ENCODE peak calls at places on chromosomes 11 and 22, in ten cellular contexts. S is PC-9, M is endodermal cell, P is breast epithelium, Y is neural progenitor cell, R is left ventricle myocardium inferior, O is heart left ventricle, U is cardiac muscle cell, J is lower lobe of right lung, F is body of pancreas. B is an unnamed sample.
A peak's percentile ranks its signal among the peaks of the same experiment; 100 is the strongest.

GRCh38 chr11:47923667-47924066 is 56.7 kb upstream of the PTPRJ start:
- DNase-seq in U (peak; percentile 57), S (no peak), O (peak; percentile 49), R (peak; percentile 40), F (peak; percentile 59), M (no peak), Y (no peak), J (peak; percentile 41), P (no peak), B (no peak)

GRCh38 chr11:3156661-3157311 is 8.3 kb downstream of the OSBPL5 start:
- DNase-seq in M (no peak), P (no peak), S (no peak), F (no peak), Y (no peak), R (peak; percentile 13), O (no peak), J (peak; percentile 53), U (no peak), B (no peak)

GRCh38 chr11:118886681-118887111 is 3.0 kb downstream of the CXCR5 start:
- DNase-seq in P (no peak), J (no peak), R (no peak), U (no peak), Y (no peak), S (no peak), F (no peak), O (no peak), M (no peak), B (no peak)

GRCh38 chr11:46898396-46899095 is 19.8 kb downstream of the LRP4 start:
- DNase-seq in U (no peak), J (no peak), O (no peak), F (no peak), S (peak; percentile 85), P (peak; percentile 67), R (no peak), Y (no peak), M (peak; percentile 34), B (no peak)

GRCh38 chr22:46614070-46614931 is 5.9 kb upstream of the GRAMD4 start:
- DNase-seq in O (no peak), S (no peak), F (no peak), P (no peak), J (peak; percentile 62), M (no peak), R (no peak), U (no peak), Y (no peak), B (peak; percentile 18)

GRCh38 chr11:27370374-27370773 is 7.4 kb upstream of the CCDC34 start:
- DNase-seq in R (no peak), M (peak; percentile 63), U (no peak), F (no peak), J (no peak), P (no peak), O (no peak), Y (no peak), S (no peak), B (no peak)

GRCh38 chr11:61725632-61726280 is 26.7 kb upstream of the MYRF start:
- DNase-seq in Y (no peak), O (no peak), P (no peak), R (no peak), S (no peak), U (peak; percentile 18), M (no peak), F (no peak), J (no peak), B (no peak)

GRCh38 chr22:32517488-32517887 is 42.9 kb downstream of the FBXO7 start:
- DNase-seq in R (no peak), J (no peak), O (no peak), P (no peak), F (no peak), Y (no peak), S (no peak), M (no peak), U (no peak), B (no peak)

GRCh38 chr11:2797181-2797711 is 88.3 kb downstream of the CDKN1C start:
- DNase-seq in O (peak; percentile 12), J (peak; percentile 40), F (peak; percentile 1), S (no peak), P (no peak), Y (no peak), R (peak; percentile 7), M (peak; percentile 45), U (no peak), B (no peak)

GRCh38 chr11:62725686-62726085 is 1.6 kb downstream of the HNRNPUL2 start:
- DNase-seq in J (no peak), S (no peak), Y (no peak), O (no peak), R (no peak), F (no peak), M (no peak), U (no peak), P (no peak), B (no peak)

GRCh38 chr11:97938789-97939188 is 1082.0 kb upstream of the CNTN5 start:
- DNase-seq in J (no peak), F (no peak), S (no peak), M (no peak), O (no peak), P (no peak), R (no peak), U (no peak), Y (peak; percentile 18), B (no peak)

GRCh38 chr11:36037031-36037430 is 93.2 kb downstream of the LDLRAD3 start:
- DNase-seq in J (no peak), P (peak; percentile 37), F (peak; percentile 92), O (no peak), R (peak; percentile 32), U (peak; percentile 70), S (no peak), M (no peak), Y (no peak), B (no peak)

GRCh38 chr11:819943-820649 is 1.4 kb downstream of the PNPLA2 start:
- DNase-seq in Y (peak; percentile 82), S (peak; percentile 81), O (peak; percentile 90), M (peak; percentile 94), U (peak; percentile 72), F (peak; percentile 98), R (peak; percentile 90), J (peak; percentile 97), P (peak; percentile 91), B (peak; percentile 97)

GRCh38 chr11:821513-822371 is 3.0 kb downstream of the PNPLA2 start:
- DNase-seq in S (peak; percentile 30), U (no peak), O (no peak), Y (no peak), M (no peak), P (no peak), F (peak; percentile 69), J (peak; percentile 85), R (no peak), B (no peak)

GRCh38 chr11:820655-821512 is 2.2 kb downstream of the PNPLA2 start:
- DNase-seq in U (peak; percentile 60), J (peak; percentile 88), F (peak; percentile 96), Y (no peak), R (peak; percentile 82), P (peak; percentile 85), S (peak; percentile 81), M (no peak), O (peak; percentile 83), B (peak; percentile 67)

GRCh38 chr11:818396-819128 is at the start of gene PNPLA2:
- DNase-seq in Y (no peak), R (no peak), F (peak; percentile 78), J (no peak), O (no peak), P (peak; percentile 81), S (peak; percentile 79), M (no peak), U (peak; percentile 78), B (peak; percentile 77)

DNA sequence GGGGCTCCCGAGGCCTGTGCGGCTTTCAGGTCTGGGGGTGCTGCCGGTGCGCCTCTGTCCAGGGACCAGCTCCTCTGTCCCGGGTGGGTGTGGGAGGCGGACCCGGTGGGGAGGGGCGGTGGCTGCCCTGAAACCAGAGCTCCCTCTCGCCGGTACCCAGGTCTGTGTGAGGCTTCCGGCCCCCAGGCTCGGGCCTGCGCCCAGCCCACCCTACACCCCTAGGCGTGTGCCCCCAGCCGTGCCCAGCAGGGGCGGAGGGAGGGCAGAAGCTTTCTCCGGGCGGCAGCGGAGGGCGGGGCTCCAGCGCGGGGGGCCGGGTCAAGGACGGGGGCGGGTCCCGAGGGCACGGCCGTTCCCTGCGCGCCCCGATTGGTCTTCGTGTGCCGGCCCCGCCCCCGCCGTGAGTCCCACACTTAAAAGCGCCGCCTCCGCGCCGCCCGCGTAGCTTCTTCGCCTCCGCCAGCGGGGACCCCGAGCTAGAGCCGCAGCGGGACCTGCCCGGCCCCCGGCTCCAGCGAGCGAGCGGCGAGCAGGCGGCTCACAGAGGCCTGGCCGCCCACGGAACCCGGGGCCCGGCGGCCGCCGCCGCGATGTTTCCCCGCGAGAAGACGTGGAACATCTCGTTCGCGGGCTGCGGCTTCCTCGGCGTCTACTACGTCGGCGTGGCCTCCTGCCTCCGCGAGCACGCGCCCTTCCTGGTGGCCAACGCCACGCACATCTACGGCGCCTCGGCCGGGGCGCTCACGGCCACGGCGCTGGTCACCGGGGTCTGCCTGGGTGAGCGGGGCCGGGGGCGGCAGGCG is 616 bp downstream of the PNPLA2 start:
- DNase-seq in U (peak; percentile 91), R (peak; percentile 95), P (peak; percentile 90), O (peak; percentile 96), S (peak; percentile 65), M (peak; percentile 96), F (peak; percentile 94), Y (peak; percentile 98), J (peak; percentile 95), B (peak; percentile 95)
- TF ChIP-seq CTCF in U (no peak), R (peak; percentile 41), P (peak; percentile 25), O (no peak), S (no peak), M (no peak), F (no peak), Y (no peak), J (peak; percentile 6), B (peak; percentile 10)

GRCh38 chr11:130737041-130737830 is 179.0 kb downstream of the SNX19 start:
- DNase-seq in R (no peak), F (no peak), P (no peak), O (no peak), M (peak; percentile 41), J (no peak), S (peak; percentile 21), U (no peak), Y (no peak), B (no peak)
- H3K9me3 ChIP-seq in R (peaks cover 43% of the 10 kb centered on the region), F (no peaks in the 10 kb centered on the region), P (peaks cover 5% of the 10 kb centered on the region), O (no peaks in the 10 kb centered on the region), M (peaks cover 18% of the 10 kb centered on the region), J (peaks cover 20% of the 10 kb centered on the region), S (peaks cover 19% of the 10 kb centered on the region), U (no peaks in the 10 kb centered on the region), Y (peaks cover 6% of the 10 kb centered on the region), B (peaks cover 16% of the 10 kb centered on the region)

DNA sequence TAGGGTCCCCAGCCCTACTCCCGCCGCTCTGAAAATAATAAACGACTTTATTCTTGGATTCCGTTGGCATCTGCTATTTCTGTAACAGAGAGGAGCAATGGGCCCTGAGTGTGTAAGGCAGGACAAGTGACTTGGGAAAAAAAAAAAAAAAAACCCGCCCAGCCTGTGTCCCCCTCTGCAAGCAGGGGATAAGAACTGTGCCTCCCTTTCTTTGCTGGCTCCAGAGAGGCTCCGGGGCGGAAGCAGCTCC is 464 bp upstream of the DNAJC4 start:
- DNase-seq in Y (no peak), P (no peak), M (no peak), R (no peak), O (no peak), J (no peak), U (no peak), F (no peak), S (no peak), B (no peak)
- H3K4me1 ChIP-seq in Y (peaks cover 20% of the 10 kb centered on the region), P (peaks cover 12% of the 10 kb centered on the region), M (peaks cover 4% of the 10 kb centered on the region), R (peaks cover 87% of the 10 kb centered on the region), O (peaks cover 73% of the 10 kb centered on the region), J (peaks cover 67% of the 10 kb centered on the region), U (peaks cover 24% of the 10 kb centered on the region), F (peaks cover 74% of the 10 kb centered on the region), S (peaks cover 32% of the 10 kb centered on the region), B (peaks cover 43% of the 10 kb centered on the region)

DNA sequence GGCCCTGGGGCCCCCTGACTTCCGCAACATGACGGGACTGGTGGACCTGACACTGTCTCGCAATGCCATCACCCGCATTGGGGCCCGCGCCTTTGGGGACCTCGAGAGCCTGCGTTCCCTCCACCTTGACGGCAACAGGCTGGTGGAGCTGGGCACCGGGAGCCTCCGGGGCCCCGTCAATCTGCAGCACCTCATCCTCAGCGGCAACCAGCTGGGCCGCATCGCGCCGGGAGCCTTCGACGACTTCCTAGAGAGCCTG is 992 bp downstream of the LRFN4 start:
- DNase-seq in S (no peak), F (no peak), Y (no peak), U (no peak), M (no peak), O (no peak), J (no peak), R (no peak), P (no peak), B (no peak)
- TF ChIP-seq CTCF in S (no peak), F (no peak), Y (no peak), U (no peak), M (no peak), O (no peak), J (no peak), R (no peak), P (no peak), B (no peak)